ENCODE peak calls at places on chromosome 5, in five cellular contexts. X is endothelial cell of umbilical vein, M is neural progenitor cell, V is astrocyte, S is keratinocyte. H is an unnamed sample.

GRCh38 chr5:106818552-106818951 is 852.2 kb downstream of the EFNA5 start:
- DNase-seq in X (no peak), M (no peak), V (no peak), S (no peak), H (no peak)

GRCh38 chr5:128384068-128384467 is 154.0 kb downstream of the FBN2 start:
- DNase-seq in X (no peak), M (no peak), V (no peak), S (no peak), H (no peak)

GRCh38 chr5:154291917-154292316 is 101.4 kb downstream of the GALNT10 start:
- DNase-seq in X (no peak), M (no peak), V (no peak), S (no peak), H (no peak)

GRCh38 chr5:68222824-68223354 is 7.3 kb downstream of the PIK3R1 start:
- DNase-seq in X (no peak), M (no peak), V (no peak), S (no peak), H (no peak)

GRCh38 chr5:107661038-107661649 is 9.6 kb downstream of the EFNA5 start:
- DNase-seq in X (no peak), M (peak; percentile 89), V (no peak), S (no peak), H (no peak)

GRCh38 chr5:159891371-159891770 is 24.9 kb upstream of the ADRA1B start:
- DNase-seq in X (no peak), M (peak; percentile 39), V (no peak), S (no peak), H (no peak)

GRCh38 chr5:14908195-14908594 is 36.6 kb upstream of the ANKH start:
- DNase-seq in X (no peak), M (no peak), V (peak; percentile 59), S (no peak), H (peak; percentile 68)

GRCh38 chr5:143952809-143953208 is 140.8 kb downstream of the HMHB1 start:
- DNase-seq in X (peak; percentile 52), M (no peak), V (no peak), S (no peak), H (no peak)

GRCh38 chr5:28468121-28468520 is 1429.7 kb upstream of the CDH9 start:
- DNase-seq in X (no peak), M (no peak), V (no peak), S (no peak), H (no peak)

GRCh38 chr5:12023614-12024241 is 119.5 kb upstream of the CTNND2 start:
- DNase-seq in X (peak; percentile 34), M (peak; percentile 74), V (peak; percentile 25), S (no peak), H (peak; percentile 37)

GRCh38 chr5:168947212-168947868 is 353.6 kb downstream of the SLIT3 start:
- DNase-seq in X (peak; percentile 24), M (peak; percentile 83), V (no peak), S (no peak), H (peak; percentile 11)

GRCh38 chr5:169100735-169101075 is 200.2 kb downstream of the SLIT3 start:
- DNase-seq in X (no peak), M (peak; percentile 23), V (peak; percentile 78), S (peak; percentile 11), H (peak; percentile 84)

GRCh38 chr5:15902050-15902449 is 277.5 kb downstream of the MARCHF11 start:
- DNase-seq in X (no peak), M (no peak), V (no peak), S (no peak), H (no peak)

GRCh38 chr5:79795764-79796398 is 106.2 kb downstream of the CMYA5 start:
- DNase-seq in X (no peak), M (no peak), V (peak; percentile 26), S (no peak), H (peak; percentile 49)

GRCh38 chr5:80656425-80656824 is 1.6 kb upstream of the DHFR start:
- DNase-seq in X (no peak), M (no peak), V (peak; percentile 17), S (no peak), H (no peak)

GRCh38 chr5:175517824-175518450 is 39.6 kb downstream of the SFXN1 start:
- DNase-seq in X (no peak), M (no peak), V (peak; percentile 96), S (no peak), H (peak; percentile 49)

GRCh38 chr5:66959668-66960067 is 236.9 kb downstream of the CD180 start:
- DNase-seq in X (no peak), M (no peak), V (peak; percentile 26), S (no peak), H (peak; percentile 68)

GRCh38 chr5:137847699-137848098 is 20.0 kb upstream of the MYOT start:
- DNase-seq in X (no peak), M (no peak), V (no peak), S (no peak), H (no peak)

GRCh38 chr5:177005619-177006264 is 837 bp downstream of the UIMC1 start:
- DNase-seq in X (peak; percentile 79), M (peak; percentile 87), V (peak; percentile 51), S (no peak), H (peak; percentile 55)

GRCh38 chr5:156479864-156480263 is 152.9 kb downstream of the SGCD start:
- DNase-seq in X (no peak), M (no peak), V (no peak), S (no peak), H (peak; percentile 14)

GRCh38 chr5:96733771-96734498 is 71.8 kb downstream of the CAST start:
- DNase-seq in X (no peak), M (no peak), V (no peak), S (peak; percentile 89), H (no peak)

GRCh38 chr5:132539716-132540115 is 3.6 kb downstream of the IL5 start:
- DNase-seq in X (no peak), M (no peak), V (no peak), S (no peak), H (no peak)

GRCh38 chr5:126454081-126454480 is 30.9 kb downstream of the GRAMD2B start:
- DNase-seq in X (no peak), M (no peak), V (no peak), S (no peak), H (peak; percentile 19)

GRCh38 chr5:146744358-146744757 is 134.2 kb downstream of the PPP2R2B start:
- DNase-seq in X (no peak), M (peak; percentile 34), V (peak; percentile 91), S (no peak), H (peak; percentile 4)

GRCh38 chr5:98076501-98076900 is 697.0 kb upstream of the RGMB start:
- DNase-seq in X (no peak), M (no peak), V (no peak), S (no peak), H (no peak)

GRCh38 chr5:156121834-156122386 is 205.1 kb upstream of the SGCD start:
- DNase-seq in X (no peak), M (no peak), V (peak; percentile 72), S (no peak), H (no peak)

GRCh38 chr5:171342362-171343111 is 33.5 kb downstream of the TLX3 start:
- DNase-seq in X (peak; percentile 64), M (peak; percentile 80), V (peak; percentile 37), S (peak; percentile 23), H (peak; percentile 52)

GRCh38 chr5:181114844-181115778 is 15.9 kb downstream of the OR2V1 start:
- DNase-seq in X (peak; percentile 40), M (peak; percentile 52), V (peak; percentile 35), S (no peak), H (peak; percentile 45)

GRCh38 chr5:45411971-45412612 is 284.1 kb downstream of the HCN1 start:
- DNase-seq in X (peak; percentile 63), M (no peak), V (peak; percentile 21), S (no peak), H (peak; percentile 33)

GRCh38 chr5:51138164-51138563 is 245.1 kb upstream of the ISL1 start:
- DNase-seq in X (no peak), M (no peak), V (no peak), S (no peak), H (no peak)

GRCh38 chr5:125756456-125756855 is 666.8 kb upstream of the GRAMD2B start:
- DNase-seq in X (no peak), M (no peak), V (no peak), S (no peak), H (peak; percentile 60)

GRCh38 chr5:148382961-148383360 is 797 bp upstream of the FBXO38 start:
- DNase-seq in X (peak; percentile 60), M (no peak), V (no peak), S (no peak), H (no peak)
- H3K4me2 ChIP-seq in X (peak overlapping the region; percentile 99), M (peak overlapping the region; percentile 77), V (peak overlapping the region; percentile 92), S (peak overlapping the region; percentile 80), H (peak overlapping the region; percentile 78)

GRCh38 chr5:113150821-113151220 is 174.2 kb downstream of the DCP2 start:
- DNase-seq in X (no peak), M (no peak), V (no peak), S (no peak), H (no peak)

GRCh38 chr5:113151641-113152040 is 175.0 kb downstream of the DCP2 start:
- DNase-seq in X (no peak), M (no peak), V (no peak), S (no peak), H (no peak)

GRCh38 chr5:113156271-113156878 is 179.8 kb downstream of the DCP2 start:
- DNase-seq in X (no peak), M (no peak), V (no peak), S (no peak), H (no peak)

GRCh38 chr5:113152053-113152452 is 175.5 kb downstream of the DCP2 start:
- DNase-seq in X (no peak), M (no peak), V (no peak), S (no peak), H (no peak)

DNA sequence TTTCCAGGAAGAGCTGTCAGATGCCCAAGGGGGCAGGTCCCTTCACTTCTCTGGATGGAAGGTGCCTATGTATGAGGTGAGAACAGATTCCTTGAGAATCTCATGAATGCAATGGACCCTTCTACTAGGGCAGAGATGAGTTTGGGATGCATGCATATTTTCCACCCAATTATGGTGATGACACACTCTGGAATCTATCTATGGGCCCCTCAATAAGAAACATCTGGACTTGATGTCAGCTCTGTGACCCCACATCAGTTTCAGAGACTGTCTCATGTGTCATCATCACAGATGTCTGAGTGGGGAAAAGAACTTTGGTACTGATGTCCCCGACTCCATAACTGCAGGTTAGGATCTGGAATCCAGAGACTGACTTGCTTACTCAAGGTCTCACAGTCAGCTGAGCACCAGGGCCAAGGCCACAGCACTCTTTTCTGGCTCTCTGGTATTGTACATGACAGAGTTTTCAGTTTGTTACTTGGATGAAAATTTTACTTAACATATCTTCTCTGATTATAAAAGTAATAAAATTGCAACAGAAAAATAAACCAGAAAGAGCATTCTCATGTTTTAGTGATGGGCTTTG is 177.0 kb downstream of the DCP2 start:
- DNase-seq in X (no peak), M (no peak), V (no peak), S (no peak), H (no peak)
- H3K79me2 ChIP-seq in X (no peaks in the 10 kb centered on the region), M (no peaks in the 10 kb centered on the region), V (no peaks in the 10 kb centered on the region), S (peaks cover 37% of the 10 kb centered on the region), H (no peaks in the 10 kb centered on the region)

DNA sequence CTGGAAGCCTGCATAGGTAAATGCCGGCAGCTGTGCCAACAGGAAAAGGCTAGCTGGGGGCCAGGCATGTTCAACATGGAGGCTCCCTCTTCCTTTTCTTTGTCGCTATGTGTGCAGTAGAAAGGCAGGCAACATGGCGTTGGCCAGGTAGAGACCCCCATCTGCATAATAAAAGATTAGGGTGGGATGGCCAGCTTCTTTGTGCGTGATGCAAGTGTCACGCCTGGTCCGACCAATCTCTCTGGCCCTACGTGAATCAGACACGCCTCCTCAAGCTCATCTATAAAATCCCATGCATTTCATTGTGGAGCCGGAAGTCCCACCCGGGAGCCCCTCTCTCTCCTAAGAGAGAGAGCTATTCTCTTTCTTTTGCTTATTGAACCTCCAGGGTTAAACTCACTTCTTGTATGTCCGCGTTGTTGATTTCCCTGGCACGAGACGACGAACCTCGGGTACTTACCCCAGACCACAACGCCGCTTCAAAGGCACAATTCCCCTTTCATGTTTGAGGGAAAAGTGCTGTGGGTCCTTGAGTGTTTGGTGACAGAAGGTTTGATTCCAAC is 25.0 kb upstream of the C5orf47 start:
- DNase-seq in X (no peak), M (peak; percentile 69), V (peak; percentile 74), S (no peak), H (peak; percentile 16)
- H3K4me2 ChIP-seq in X (no peak overlapping the region), M (peak overlapping the region; percentile 66), V (peak overlapping the region; percentile 90), S (peak overlapping the region; percentile 89), H (peak overlapping the region; percentile 58)

GRCh38 chr5:38858839-38859238 is 13.0 kb downstream of the OSMR start:
- DNase-seq in X (no peak), M (no peak), V (no peak), S (no peak), H (no peak)
- H3K79me2 ChIP-seq in X (no peaks in the 10 kb centered on the region), M (no peaks in the 10 kb centered on the region), V (peaks cover 71% of the 10 kb centered on the region), S (peaks cover 73% of the 10 kb centered on the region), H (peaks cover 77% of the 10 kb centered on the region)